ENCODE peak calls at places on chromosome 4, in six cellular contexts. B is AG09319, Y is activated T-cell treated with anti-CD3 and anti-CD28 coated beads for 1 hour, O is spleen, I is neural progenitor cell, K is RCC 7860. C is an unnamed sample.

GRCh38 chr4:159552979-159553768 is 450.3 kb downstream of the RAPGEF2 start:
- DNase-seq in K (no peak), O (no peak), B (no peak), I (no peak), Y (no peak), C (no peak)

GRCh38 chr4:186946682-186947294 is 223.1 kb upstream of the FAT1 start:
- DNase-seq in I (peak), K (no peak), Y (no peak), O (no peak), B (no peak), C (no peak)

GRCh38 chr4:139550724-139551429 is 5.1 kb downstream of the SETD7 start:
- DNase-seq in O (no peak), Y (no peak), B (no peak), K (no peak), I (peak), C (no peak)

GRCh38 chr4:26356067-26356466 is 35.3 kb downstream of the RBPJ start:
- DNase-seq in K (no peak), I (no peak), Y (no peak), O (no peak), B (no peak), C (no peak)

GRCh38 chr4:142850478-142850877 is 4.4 kb upstream of the INPP4B start:
- DNase-seq in O (no peak), Y (no peak), B (no peak), I (peak), K (no peak), C (no peak)

GRCh38 chr4:44927361-44928061 is 201.2 kb upstream of the GNPDA2 start:
- DNase-seq in K (no peak), Y (no peak), O (no peak), I (peak), B (no peak), C (no peak)

GRCh38 chr4:51858605-51859211 is 15.8 kb downstream of the DCUN1D4 start:
- DNase-seq in B (peak), O (no peak), Y (no peak), I (no peak), K (no peak), C (no peak)

GRCh38 chr4:1978741-1979476 is 29.9 kb downstream of the NELFA start:
- DNase-seq in Y (no peak), K (no peak), B (no peak), O (peak), I (no peak), C (no peak)

GRCh38 chr4:54930226-54930625 is 195.2 kb downstream of the KDR start:
- DNase-seq in I (no peak), K (no peak), B (no peak), O (no peak), Y (no peak), C (peak)

GRCh38 chr4:3389186-3389878 is 52.4 kb upstream of the HGFAC start:
- DNase-seq in O (peak), I (no peak), Y (no peak), K (no peak), B (no peak), C (no peak)

GRCh38 chr4:96356591-96357360 is 516.9 kb downstream of the PDHA2 start:
- DNase-seq in O (no peak), I (no peak), B (no peak), K (peak), Y (no peak), C (no peak)

GRCh38 chr4:118032691-118033090 is 1.6 kb upstream of the NDST3 start:
- DNase-seq in I (no peak), K (no peak), Y (no peak), B (no peak), O (no peak), C (no peak)

GRCh38 chr4:136918772-136919171 is 613.5 kb downstream of the PCDH18 start:
- DNase-seq in B (no peak), Y (no peak), O (no peak), I (no peak), K (no peak), C (no peak)

GRCh38 chr4:83661359-83661758 is 125.5 kb downstream of the GPAT3 start:
- DNase-seq in Y (no peak), O (no peak), I (no peak), B (no peak), K (no peak), C (no peak)

GRCh38 chr4:10117424-10118354 is 1.1 kb upstream of the WDR1 start:
- DNase-seq in B (no peak), Y (no peak), O (no peak), K (no peak), I (peak), C (no peak)

GRCh38 chr4:128574706-128575105 is 234.8 kb upstream of the JADE1 start:
- DNase-seq in O (peak), Y (peak), K (peak), I (peak), B (no peak), C (no peak)

C was measured in GM04503.